ENCODE peak calls at places on chromosomes 1 and 21, in eight cellular contexts. F, C, G, L, Z, E, R and Y are unnamed samples. For H3K36me3, the result is how much of the 10 kb centered on the place peaks cover.

GRCh38 chr21:46150073-46150472 is 5.3 kb downstream of the FTCD start:
- DNase-seq in F (no peak), G (no peak), L (no peak), R (no peak), Z (no peak), C (no peak), E (no peak), Y (no peak)

GRCh38 chr1:42490237-42490636 is 27.2 kb downstream of the CCDC30 start:
- DNase-seq in G (no peak), E (no peak), L (no peak), Z (no peak), C (no peak), R (no peak), F (no peak), Y (no peak)

GRCh38 chr21:45334134-45334533 is 46.4 kb upstream of the POFUT2 start:
- DNase-seq in C (no peak), G (no peak), E (no peak), R (no peak), L (no peak), F (no peak), Z (no peak), Y (no peak)

GRCh38 chr1:43582162-43582566 is 51.5 kb downstream of the PTPRF start:
- DNase-seq in R (peak), Z (peak), G (peak), E (peak), L (peak), F (peak), C (peak), Y (peak)

GRCh38 chr1:15038232-15039016 is 115.1 kb upstream of the TMEM51 start:
- DNase-seq in F (peak), G (no peak), R (peak), L (peak), E (peak), C (no peak), Z (peak), Y (peak)

GRCh38 chr1:228194436-228194835 is 13.4 kb upstream of the OBSCN start:
- DNase-seq in C (no peak), G (no peak), E (peak), Z (no peak), R (no peak), L (no peak), F (no peak), Y (no peak)

GRCh38 chr1:63643926-63644325 is 50.7 kb downstream of the PGM1 start:
- DNase-seq in R (no peak), L (no peak), E (no peak), F (no peak), Z (no peak), G (no peak), C (no peak), Y (no peak)

GRCh38 chr1:182962554-182963115 is 9.7 kb upstream of the SHCBP1L start:
- DNase-seq in Z (peak), E (peak), L (peak), F (peak), R (peak), C (peak), G (peak), Y (peak)

GRCh38 chr1:154972517-154973343 is 1.8 kb upstream of the CKS1B start:
- DNase-seq in G (peak), L (peak), C (peak), R (peak), Z (peak), E (peak), F (peak), Y (peak)

GRCh38 chr1:24709748-24710416 is 35.4 kb upstream of the CLIC4 start:
- DNase-seq in R (no peak), C (no peak), L (no peak), Z (no peak), G (no peak), E (no peak), F (no peak), Y (peak)

GRCh38 chr1:183039985-183040447 is 16.8 kb downstream of the LAMC1 start:
- DNase-seq in F (peak), G (peak), E (no peak), R (no peak), C (peak), Z (no peak), L (peak), Y (no peak)

DNA sequence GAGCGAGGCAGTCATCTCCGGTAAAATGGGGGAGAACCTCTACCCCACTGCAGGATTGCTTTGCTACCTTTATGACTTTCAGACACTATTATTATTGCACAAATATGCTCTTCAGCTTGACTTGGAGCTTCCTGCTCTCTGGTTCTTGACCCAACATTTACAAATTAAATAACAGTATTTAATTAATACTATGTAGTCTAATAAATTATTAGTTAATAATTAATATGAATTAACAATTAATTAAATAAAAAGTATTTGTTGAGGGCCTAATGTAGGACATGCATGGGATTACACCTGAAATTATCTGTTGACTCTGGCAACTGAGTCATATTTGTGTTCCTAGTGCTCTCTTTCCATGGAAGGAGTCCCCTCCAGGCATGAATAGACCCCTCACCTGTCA is 359.9 kb downstream of the SIPA1L2 start:
- DNase-seq in E (no peak), Z (no peak), G (no peak), F (no peak), C (no peak), L (no peak), R (no peak), Y (no peak)
- H3K36me3 ChIP-seq in E (under half), Z (under half), G (under half), F (under half), C (under half), L (under half), R (under half), Y (under half)

DNA sequence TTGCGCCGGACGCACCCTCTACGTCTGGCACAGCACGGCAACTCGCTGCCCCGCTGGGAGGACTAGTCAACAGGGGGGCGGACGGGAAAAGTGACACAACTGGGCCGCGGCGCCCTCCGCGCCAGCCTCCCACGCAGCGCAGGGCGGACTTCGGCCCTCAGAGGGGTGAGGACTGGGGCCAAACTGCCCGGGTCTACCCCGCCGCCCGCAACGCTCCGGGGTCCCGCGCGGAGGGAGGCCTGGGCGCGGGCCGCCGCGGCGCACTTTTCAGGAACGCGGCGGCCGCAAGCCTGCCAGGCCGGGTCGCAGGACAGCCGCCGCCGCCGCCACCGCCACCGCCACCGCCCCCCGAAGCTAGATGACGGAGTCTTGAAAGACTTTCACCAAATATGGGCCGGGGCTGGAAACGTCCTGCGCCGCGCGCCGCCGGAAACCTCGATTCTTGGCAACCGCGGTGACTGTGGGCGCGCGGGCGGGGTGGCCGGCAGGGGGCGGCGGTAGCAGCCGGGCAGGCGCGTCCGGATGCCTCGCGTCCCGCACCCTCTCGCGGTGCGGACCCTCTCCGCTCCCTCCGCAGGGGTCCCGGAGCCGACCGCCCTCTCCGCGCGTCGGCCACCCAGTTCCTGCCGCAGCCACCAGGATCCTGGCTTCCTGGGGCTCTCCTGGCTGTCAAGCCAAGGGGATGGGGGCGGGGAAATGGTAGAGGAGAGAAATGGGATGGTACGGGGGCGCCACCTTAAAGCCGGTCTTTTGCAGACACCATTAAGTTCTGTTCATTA is 3.7 kb upstream of the CCN1 start:
- DNase-seq in R (peak), L (peak), F (peak), Z (peak), G (peak), E (peak), C (peak), Y (peak)
- TF ChIP-seq EZH2 in R (no peak), L (no peak), F (no peak), Z (no peak), G (no peak), E (no peak), C (no peak), Y (no peak)

DNA sequence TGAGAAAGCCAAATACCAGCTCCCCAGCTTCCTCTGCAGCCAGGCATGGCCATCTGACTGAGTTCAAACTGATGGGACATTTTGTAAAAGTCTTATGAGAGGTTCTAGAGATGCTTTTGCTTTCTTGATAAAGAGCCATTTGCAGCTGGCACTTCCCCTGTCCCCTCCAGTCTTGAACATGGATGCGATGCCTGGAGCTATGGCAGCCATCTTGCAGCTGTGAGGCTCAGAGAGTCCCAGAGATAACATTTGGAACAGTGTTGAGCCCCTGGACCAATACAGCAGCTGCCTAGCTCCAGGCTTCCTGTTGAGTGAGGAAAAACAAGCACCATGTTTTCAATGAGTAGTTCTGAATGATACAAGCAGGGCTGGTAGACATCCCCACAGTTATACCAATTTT is 13.8 kb downstream of the CDCP2 start:
- DNase-seq in R (no peak), C (no peak), F (no peak), G (no peak), L (no peak), Z (no peak), E (no peak), Y (no peak)
- H3K36me3 ChIP-seq in R (under half), C (under half), F (under half), G (under half), L (under half), Z (under half), E (under half), Y (under half)

GRCh38 chr1:207259391-207259790 is 62.1 kb upstream of the CD55 start:
- DNase-seq in Z (no peak), R (peak), F (peak), C (peak), E (peak), G (peak), L (peak), Y (peak)

GRCh38 chr1:207261971-207262370 is 59.5 kb upstream of the CD55 start:
- DNase-seq in Z (no peak), G (no peak), L (no peak), C (no peak), R (no peak), F (peak), E (no peak), Y (peak)

GRCh38 chr1:207251066-207251465 is 70.4 kb upstream of the CD55 start:
- DNase-seq in R (no peak), F (no peak), Z (no peak), E (no peak), L (no peak), C (no peak), G (no peak), Y (no peak)

DNA sequence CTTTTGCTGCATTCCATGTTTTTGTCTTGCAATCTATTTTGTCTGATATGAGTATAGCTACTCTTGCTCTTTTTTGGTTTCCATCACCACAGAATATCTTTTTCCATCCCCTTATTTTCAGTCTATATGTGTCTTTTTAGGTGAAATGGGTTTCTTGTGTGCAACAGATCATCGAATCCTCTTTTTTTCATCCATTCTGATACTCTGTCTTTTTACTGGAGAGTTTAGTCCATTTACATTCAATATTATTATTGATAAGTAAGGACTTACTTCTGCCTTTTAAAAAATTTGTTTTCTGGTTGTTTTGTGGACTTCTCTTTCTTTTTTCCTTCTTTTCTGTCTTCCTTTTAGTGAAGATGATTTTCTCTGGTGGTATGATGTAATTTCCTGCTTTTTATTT is 64.6 kb upstream of the CD55 start:
- DNase-seq in R (no peak), E (no peak), L (no peak), C (no peak), Z (no peak), G (no peak), F (no peak), Y (no peak)
- TF ChIP-seq EZH2 in R (no peak), E (no peak), L (no peak), C (no peak), Z (no peak), G (no peak), F (no peak), Y (no peak)

GRCh38 chr1:225879521-225880209 is 2.5 kb downstream of the TMEM63A start:
- DNase-seq in E (peak), R (no peak), C (no peak), F (peak), G (no peak), Z (peak), L (no peak), Y (peak)
- H3K36me3 ChIP-seq in E (half or more), R (under half), C (under half), F (under half), G (under half), Z (under half), L (under half), Y (under half)